ENCODE peak calls at places on chromosomes 2 and 18, in nine cellular contexts. K is heart left ventricle, N is HCT116, X is Peyer's patch, A is gastrocnemius medialis, L is IMR-90, O is thyroid gland, D is tibial nerve, Q is A549. P is an unnamed sample. For H3K4me1, the result is how much of the 10 kb centered on the place peaks cover.

GRCh38 chr2:27376866-27377617 is 3.5 kb downstream of the ZNF513 start:
- DNase-seq in K (no peak), N (no peak), X (no peak), A (no peak), L (no peak), O (no peak), D (no peak), Q (no peak), P (no peak)

GRCh38 chr2:30577151-30577550 is 130.1 kb downstream of the LCLAT1 start:
- DNase-seq in K (no peak), N (no peak), X (no peak), A (no peak), L (no peak), O (no peak), D (no peak), Q (no peak), P (no peak)

GRCh38 chr2:106531676-106532075 is 44.5 kb downstream of the CD8B2 start:
- DNase-seq in K (no peak), N (no peak), X (no peak), A (no peak), L (no peak), O (no peak), D (no peak), Q (no peak), P (no peak)

GRCh38 chr2:240530181-240530580 is 27.6 kb downstream of the ANKMY1 start:
- DNase-seq in K (no peak), N (no peak), X (no peak), A (no peak), L (no peak), O (no peak), D (no peak), Q (no peak), P (no peak)

GRCh38 chr2:63424329-63425078 is 163.8 kb downstream of the WDPCP start:
- DNase-seq in K (no peak), N (peak), X (no peak), A (no peak), L (peak), O (no peak), D (no peak), Q (peak), P (no peak)

GRCh38 chr2:118687201-118687600 is 160.2 kb downstream of the EN1 start:
- DNase-seq in K (no peak), N (no peak), X (no peak), A (no peak), L (no peak), O (no peak), D (no peak), Q (no peak), P (no peak)

GRCh38 chr2:219446101-219446504 is 11.5 kb downstream of the SPEG start:
- DNase-seq in K (no peak), N (no peak), X (no peak), A (no peak), L (peak), O (no peak), D (no peak), Q (no peak), P (peak)

GRCh38 chr18:13191779-13192178 is 26.8 kb upstream of the LDLRAD4 start:
- DNase-seq in K (no peak), N (no peak), X (no peak), A (no peak), L (no peak), O (peak), D (no peak), Q (no peak), P (no peak)

GRCh38 chr2:215970425-215970824 is 42.9 kb downstream of the MREG start:
- DNase-seq in K (no peak), N (no peak), X (no peak), A (no peak), L (peak), O (no peak), D (no peak), Q (no peak), P (no peak)

GRCh38 chr2:160584972-160585494 is 91.4 kb upstream of the RBMS1 start:
- DNase-seq in K (no peak), N (no peak), X (no peak), A (no peak), L (peak), O (no peak), D (no peak), Q (no peak), P (no peak)

GRCh38 chr2:178194600-178195389 is 483 bp downstream of the OSBPL6 start:
- DNase-seq in K (peak), N (no peak), X (peak), A (peak), L (peak), O (peak), D (peak), Q (no peak), P (peak)

GRCh38 chr2:165953306-165953654 is 296 bp downstream of the TTC21B start:
- DNase-seq in K (no peak), N (peak), X (no peak), A (peak), L (no peak), O (no peak), D (no peak), Q (no peak), P (no peak)

GRCh38 chr2:105617631-105618350 is 126.9 kb upstream of the NCK2 start:
- DNase-seq in K (no peak), N (no peak), X (peak), A (no peak), L (no peak), O (peak), D (no peak), Q (no peak), P (no peak)

GRCh38 chr2:175698076-175698475 is 304.0 kb downstream of the LNPK start:
- DNase-seq in K (no peak), N (no peak), X (no peak), A (no peak), L (no peak), O (no peak), D (no peak), Q (no peak), P (no peak)

GRCh38 chr18:60215432-60215831 is 157.1 kb downstream of the MC4R start:
- DNase-seq in K (no peak), N (no peak), X (no peak), A (no peak), L (no peak), O (no peak), D (no peak), Q (no peak), P (no peak)

GRCh38 chr2:170276926-170277571 is 99.1 kb downstream of the MYO3B start:
- DNase-seq in K (no peak), N (no peak), X (no peak), A (no peak), L (no peak), O (no peak), D (no peak), Q (no peak), P (no peak)

GRCh38 chr2:240224676-240225075 is 84.2 kb upstream of the OTOS start:
- DNase-seq in K (no peak), N (no peak), X (no peak), A (no peak), L (peak), O (no peak), D (no peak), Q (no peak), P (no peak)

GRCh38 chr2:9300829-9301453 is 94.3 kb downstream of the ASAP2 start:
- DNase-seq in K (no peak), N (no peak), X (no peak), A (no peak), L (no peak), O (peak), D (no peak), Q (no peak), P (no peak)

GRCh38 chr2:71615769-71616730 is 162.7 kb downstream of the DYSF start:
- DNase-seq in K (peak), N (no peak), X (peak), A (no peak), L (no peak), O (no peak), D (no peak), Q (no peak), P (no peak)

GRCh38 chr2:28608061-28608828 is 112.4 kb downstream of the PLB1 start:
- DNase-seq in K (peak), N (no peak), X (no peak), A (peak), L (no peak), O (no peak), D (no peak), Q (no peak), P (no peak)

GRCh38 chr2:137969418-137969765 is 5.1 kb downstream of the HNMT start:
- DNase-seq in K (peak), N (no peak), X (no peak), A (no peak), L (peak), O (no peak), D (no peak), Q (no peak), P (no peak)

GRCh38 chr2:197426723-197427122 is 8.1 kb downstream of the SF3B1 start:
- DNase-seq in K (no peak), N (no peak), X (no peak), A (no peak), L (no peak), O (no peak), D (no peak), Q (no peak), P (no peak)

GRCh38 chr2:85257359-85258193 is 70.2 kb downstream of the TGOLN2 start:
- DNase-seq in K (peak), N (no peak), X (no peak), A (no peak), L (peak), O (peak), D (no peak), Q (no peak), P (peak)

GRCh38 chr2:147665035-147665434 is 179.8 kb upstream of the ACVR2A start:
- DNase-seq in K (no peak), N (no peak), X (no peak), A (no peak), L (no peak), O (no peak), D (no peak), Q (no peak), P (no peak)

DNA sequence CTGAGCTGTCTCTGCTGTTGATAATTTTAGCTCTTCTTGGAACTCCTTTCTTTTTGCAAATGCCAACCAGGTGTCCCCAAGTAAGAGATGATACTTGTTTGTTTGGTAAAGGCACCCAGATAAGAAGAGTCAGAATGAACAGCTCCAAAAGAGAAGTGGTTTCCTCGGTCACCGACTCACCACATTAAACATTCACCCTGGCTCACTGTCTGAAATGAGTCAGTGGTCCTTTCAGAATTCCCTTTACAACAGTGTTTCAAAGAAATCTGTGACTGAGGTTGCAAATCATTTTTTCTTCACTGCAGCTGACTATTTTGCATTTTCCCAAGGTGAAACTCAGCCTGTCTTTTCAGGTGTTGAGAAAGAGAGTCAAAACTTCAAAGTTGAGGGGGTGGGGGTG is 16.2 kb upstream of the CXCR4 start:
- DNase-seq in K (no peak), N (no peak), X (peak), A (no peak), L (no peak), O (no peak), D (no peak), Q (no peak), P (no peak)
- H3K4me1 ChIP-seq in K (under half), N (under half), X (under half), A (under half), L (under half), O (under half), D (half or more), Q (under half), P (under half)

GRCh38 chr2:1627628-1628371 is 116.5 kb downstream of the PXDN start:
- DNase-seq in K (no peak), N (no peak), X (no peak), A (no peak), L (no peak), O (no peak), D (no peak), Q (no peak), P (no peak)
- TF ChIP-seq POLR2A in K (no peak), N (no peak), X (no peak), A (no peak), L (no peak), O (no peak), D (no peak), Q (no peak), P (no peak)

DNA sequence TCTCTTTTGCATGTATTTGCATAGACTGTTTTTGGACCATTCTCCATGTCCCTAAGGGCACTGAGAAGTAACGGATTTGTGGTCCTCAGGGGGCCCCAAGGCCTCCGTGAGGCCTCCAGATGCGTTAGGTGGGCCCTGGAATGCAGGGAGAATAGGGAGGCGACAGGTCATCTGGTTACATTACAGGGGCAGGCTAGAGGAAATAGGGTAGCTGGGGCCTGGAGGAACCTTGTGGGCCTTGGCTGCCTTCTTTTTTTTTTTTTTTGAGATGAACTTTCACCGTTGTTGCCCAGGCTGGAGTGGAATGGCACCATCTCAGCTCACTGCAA is 28.9 kb downstream of the ZFP36L2 start:
- DNase-seq in K (no peak), N (no peak), X (no peak), A (no peak), L (no peak), O (no peak), D (no peak), Q (no peak), P (no peak)
- H3K4me1 ChIP-seq in K (under half), N (under half), X (under half), A (under half), L (under half), O (under half), D (under half), Q (half or more), P (under half)

DNA sequence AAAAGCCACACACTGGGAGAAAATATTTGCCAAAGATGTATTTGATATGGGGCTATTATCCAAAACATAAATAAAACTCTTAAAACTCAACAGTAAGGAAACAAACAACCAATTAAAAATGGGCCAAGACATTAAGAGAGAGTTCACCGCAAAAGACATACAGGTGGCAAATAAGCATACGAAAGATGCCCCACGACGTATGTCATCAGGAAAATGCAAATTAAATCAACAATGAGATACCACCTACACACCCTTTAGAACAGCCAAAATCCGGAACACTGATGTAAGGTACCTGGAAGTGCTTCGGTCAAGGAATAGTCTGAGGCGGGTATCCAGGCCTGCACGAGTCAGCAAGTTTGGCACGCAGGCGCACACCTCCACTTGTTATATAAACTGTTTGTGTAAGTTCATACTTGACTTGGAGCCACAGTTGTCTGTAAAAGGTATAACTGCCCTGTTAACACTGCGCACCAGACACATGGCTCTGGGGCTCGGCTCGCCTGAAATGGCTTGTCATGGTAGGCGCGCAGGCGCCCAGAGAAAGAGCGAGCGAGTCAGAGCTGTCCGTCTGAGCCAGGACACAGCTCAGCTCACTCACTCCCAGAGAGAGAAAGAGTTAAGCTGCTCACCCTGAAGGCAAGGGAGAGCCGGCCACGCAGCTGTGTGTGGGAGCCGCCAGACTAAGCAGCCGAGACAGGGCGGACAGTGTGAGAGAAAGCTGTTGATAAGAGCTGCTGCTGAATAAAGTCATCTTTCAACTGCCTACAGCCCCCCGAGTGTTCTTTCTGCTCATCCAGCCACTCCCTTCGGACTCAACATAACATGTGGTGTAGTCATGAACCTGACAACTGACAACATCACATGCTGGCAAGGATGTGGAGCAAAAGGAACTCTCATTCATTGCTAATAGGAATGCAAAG is 87.3 kb downstream of the HNRNPLL start:
- DNase-seq in K (peak), N (no peak), X (no peak), A (peak), L (peak), O (peak), D (no peak), Q (no peak), P (peak)
- TF ChIP-seq POLR2A in K (no peak), N (no peak), X (no peak), A (peak), L (no peak), O (peak), D (no peak), Q (no peak), P (no peak)

GRCh38 chr2:19462228-19462627 is 103.8 kb upstream of the OSR1 start:
- DNase-seq in K (no peak), N (no peak), X (no peak), A (no peak), L (no peak), O (no peak), D (no peak), Q (no peak), P (no peak)
- H3K4me1 ChIP-seq in K (under half), N (under half), X (under half), A (under half), L (under half), O (under half), D (under half), Q (under half), P (under half)

DNA sequence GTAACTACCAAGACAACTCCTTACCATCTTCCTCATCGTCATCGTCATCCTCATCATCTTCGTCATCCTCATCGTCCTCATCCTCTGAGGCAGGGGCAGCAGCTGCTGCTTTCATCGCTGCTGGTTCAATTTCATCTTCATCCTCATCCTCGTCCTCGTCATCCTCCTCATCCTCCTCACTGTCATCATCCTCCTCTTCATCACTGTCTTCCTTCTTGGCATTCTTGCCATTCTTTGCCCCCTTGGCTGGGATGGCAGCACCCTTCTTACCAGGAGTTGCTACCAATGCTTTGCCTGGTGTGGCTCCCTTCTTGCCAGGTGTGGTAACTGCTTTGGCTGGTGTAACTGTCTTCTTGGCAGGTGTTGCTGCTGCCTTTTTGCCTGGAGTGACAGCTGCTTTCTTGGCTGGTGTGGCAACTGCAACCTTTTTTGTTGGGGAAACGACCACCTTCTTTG is 2.7 kb downstream of the NCL start:
- DNase-seq in K (no peak), N (no peak), X (no peak), A (no peak), L (no peak), O (no peak), D (no peak), Q (no peak), P (no peak)
- TF ChIP-seq POLR2A in K (no peak), N (no peak), X (no peak), A (no peak), L (no peak), O (no peak), D (no peak), Q (no peak), P (no peak)

DNA sequence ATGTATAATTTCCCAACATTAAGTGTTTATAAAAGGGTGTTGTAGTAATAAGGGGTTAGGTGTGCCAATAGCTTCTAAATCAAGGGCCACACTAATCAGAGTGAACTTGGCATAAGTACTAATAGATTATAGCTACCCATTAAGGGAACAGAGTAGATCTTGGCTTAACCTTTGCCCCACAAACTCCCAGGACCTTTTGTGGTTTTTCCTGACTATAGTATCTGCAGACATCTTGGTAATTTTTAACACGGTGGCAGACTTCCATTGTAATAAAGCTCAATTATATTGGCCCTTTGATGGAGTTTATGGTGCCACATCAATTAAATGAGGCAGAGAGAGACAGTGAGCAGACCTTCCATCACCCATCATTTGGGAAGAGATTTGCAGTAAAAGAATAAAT is 358.5 kb upstream of the HNRNPA3 start:
- DNase-seq in K (no peak), N (no peak), X (no peak), A (no peak), L (no peak), O (no peak), D (no peak), Q (no peak), P (no peak)
- H3K4me1 ChIP-seq in K (under half), N (under half), X (under half), A (under half), L (under half), O (under half), D (under half), Q (under half), P (under half)

DNA sequence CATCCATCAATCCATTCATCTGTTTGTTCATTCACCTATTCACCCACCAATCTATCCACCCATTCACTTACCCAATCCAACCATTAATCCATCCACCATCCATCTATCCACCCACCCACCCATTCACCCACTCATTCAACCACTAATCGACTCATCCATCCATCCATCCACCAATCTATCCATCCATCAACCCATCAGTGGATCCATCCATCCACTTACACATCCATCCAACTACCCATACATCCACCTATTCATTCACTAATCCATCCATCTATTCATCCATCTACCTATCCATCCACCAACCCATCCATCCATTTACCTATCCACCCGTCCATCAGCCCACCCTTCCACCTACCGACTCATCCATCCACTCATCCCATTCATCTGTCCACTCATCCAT is 11.3 kb downstream of the MYO7B start:
- DNase-seq in K (no peak), N (no peak), X (peak), A (no peak), L (no peak), O (no peak), D (no peak), Q (no peak), P (no peak)
- TF ChIP-seq POLR2A in K (no peak), N (no peak), X (no peak), A (no peak), L (no peak), O (no peak), D (no peak), Q (no peak), P (no peak)

DNA sequence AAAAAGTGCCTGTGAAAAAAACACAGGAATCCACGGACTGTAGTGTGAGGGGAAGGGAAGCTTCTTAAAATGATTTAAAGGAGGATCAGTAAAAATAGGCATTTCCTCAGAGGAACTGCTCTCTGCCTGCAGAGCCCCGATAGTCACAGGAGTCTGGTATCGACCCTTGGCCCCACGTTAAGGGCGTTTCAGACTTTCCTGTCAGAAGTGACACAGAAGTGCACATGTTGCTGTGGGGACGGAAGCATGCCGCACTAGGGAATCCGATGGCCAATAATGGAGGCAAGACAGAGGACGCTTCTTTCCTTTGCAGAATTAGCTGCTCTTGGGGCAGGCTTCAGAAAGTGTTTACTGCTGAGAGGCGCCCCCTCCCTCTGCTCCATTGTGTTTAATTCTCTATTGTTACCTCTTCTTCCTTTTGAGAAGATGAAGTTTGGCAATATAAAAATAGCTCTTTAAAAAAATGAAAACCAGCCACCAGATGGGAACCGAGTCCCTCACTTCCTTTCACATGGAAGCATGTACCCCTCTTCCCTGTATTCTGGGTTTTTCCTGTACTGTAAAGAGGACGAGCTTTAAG is 118.6 kb upstream of the EML6 start:
- DNase-seq in K (no peak), N (no peak), X (no peak), A (no peak), L (no peak), O (no peak), D (no peak), Q (no peak), P (no peak)
- H3K4me1 ChIP-seq in K (half or more), N (under half), X (under half), A (half or more), L (under half), O (half or more), D (half or more), Q (half or more), P (under half)